ENCODE peak calls at places on chromosomes 4 and X, in seven cellular contexts. I is SJSA1, M is A549, V is fibroblast of lung, W is thoracic aorta, H is ovary, S is ascending aorta. U is an unnamed sample. For H3K4me1 and H3K9me3, the result is how much of the 10 kb centered on the place peaks cover.

GRCh38 chr4:86977621-86978184 is 42.9 kb downstream of the AFF1 start:
- DNase-seq in I (peak), M (peak), V (peak), W (no peak), H (no peak), S (no peak), U (no peak)

GRCh38 chr4:66571145-66571544 is 900.9 kb upstream of the EPHA5 start:
- DNase-seq in I (no peak), M (no peak), V (no peak), W (no peak), H (no peak), S (no peak), U (no peak)

GRCh38 chr4:107094332-107094731 is 58.2 kb upstream of the DKK2 start:
- DNase-seq in I (no peak), M (no peak), V (peak), W (no peak), H (no peak), S (no peak), U (no peak)

GRCh38 chrX:77446029-77446585 is 1.1 kb upstream of the FGF16 start:
- DNase-seq in I (no peak), M (no peak), V (no peak), W (no peak), H (no peak), S (no peak), U (peak)

GRCh38 chr4:5378002-5378401 is 326.7 kb downstream of the STK32B start:
- DNase-seq in I (no peak), M (no peak), V (no peak), W (no peak), H (no peak), S (no peak), U (no peak)

GRCh38 chrX:47613082-47613481 is 6.6 kb downstream of the SYN1 start:
- DNase-seq in I (no peak), M (no peak), V (no peak), W (no peak), H (no peak), S (no peak), U (no peak)

GRCh38 chr4:5572114-5572513 is 136.2 kb downstream of the EVC2 start:
- DNase-seq in I (no peak), M (no peak), V (peak), W (no peak), H (no peak), S (no peak), U (no peak)

GRCh38 chr4:75909331-75909844 is 7.1 kb upstream of the PPEF2 start:
- DNase-seq in I (no peak), M (no peak), V (no peak), W (no peak), H (no peak), S (no peak), U (no peak)

GRCh38 chr4:30721353-30722091 is 1.4 kb downstream of the PCDH7 start:
- DNase-seq in I (peak), M (peak), V (peak), W (no peak), H (peak), S (peak), U (no peak)

GRCh38 chrX:15686818-15687685 is 22.4 kb upstream of the CLTRN start:
- DNase-seq in I (peak), M (peak), V (peak), W (peak), H (no peak), S (peak), U (no peak)

GRCh38 chrX:47217121-47217851 is 1.2 kb upstream of the CDK16 start:
- DNase-seq in I (no peak), M (peak), V (peak), W (no peak), H (peak), S (no peak), U (peak)

GRCh38 chr4:124070688-124071484 is 641.6 kb downstream of the ANKRD50 start:
- DNase-seq in I (no peak), M (no peak), V (no peak), W (no peak), H (no peak), S (no peak), U (no peak)

GRCh38 chrX:96502507-96502906 is 182.1 kb upstream of the DIAPH2 start:
- DNase-seq in I (no peak), M (no peak), V (no peak), W (no peak), H (no peak), S (no peak), U (no peak)

GRCh38 chr4:125762537-125762936 is 447.8 kb downstream of the FAT4 start:
- DNase-seq in I (no peak), M (no peak), V (no peak), W (no peak), H (no peak), S (no peak), U (no peak)

GRCh38 chr4:56149601-56150000 is 200.9 kb downstream of the CEP135 start:
- DNase-seq in I (no peak), M (no peak), V (peak), W (no peak), H (no peak), S (no peak), U (no peak)

GRCh38 chr4:185744946-185745345 is 67.0 kb downstream of the SORBS2 start:
- DNase-seq in I (no peak), M (no peak), V (no peak), W (no peak), H (no peak), S (no peak), U (no peak)

GRCh38 chr4:921830-922331 is 10.2 kb downstream of the GAK start:
- DNase-seq in I (no peak), M (no peak), V (peak), W (no peak), H (peak), S (no peak), U (peak)

GRCh38 chr4:40969499-40969898 is 219.7 kb downstream of the NSUN7 start:
- DNase-seq in I (no peak), M (no peak), V (no peak), W (no peak), H (no peak), S (no peak), U (no peak)
- H3K4me1 ChIP-seq in I (under half), M (under half), V (under half), W (under half), H (under half), S (under half), U (under half)

GRCh38 chr4:11543710-11544109 is 115.0 kb upstream of the HS3ST1 start:
- DNase-seq in I (no peak), M (no peak), V (peak), W (no peak), H (no peak), S (no peak), U (no peak)
- H3K9me3 ChIP-seq in I (under half), M (under half), V (under half), W (under half), H (under half), S (under half), U (under half)

DNA sequence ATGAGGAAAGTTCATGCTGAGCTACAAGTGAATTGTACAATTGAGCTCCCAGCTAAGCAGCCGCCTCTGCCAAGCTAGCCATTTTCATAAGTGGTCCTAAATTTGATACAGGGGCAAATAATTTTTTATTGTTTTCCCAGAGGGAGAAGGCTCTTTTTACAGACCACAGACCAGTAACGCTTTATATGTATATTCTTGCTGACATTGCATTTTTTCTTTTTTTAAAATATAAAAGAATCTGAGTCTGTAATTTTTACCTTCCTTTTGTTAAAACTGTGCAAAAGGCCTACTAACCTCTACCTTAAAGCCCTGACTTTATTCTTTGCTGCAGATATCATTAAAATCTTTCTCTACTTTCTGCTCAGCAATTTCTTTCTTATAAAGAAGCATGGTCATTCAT is 501.2 kb upstream of the INTU start:
- DNase-seq in I (no peak), M (no peak), V (no peak), W (no peak), H (no peak), S (no peak), U (no peak)
- H3K4me3 ChIP-seq in I (no peak), M (no peak), V (no peak), W (no peak), H (no peak), S (no peak), U (no peak)

GRCh38 chr4:151689211-151689991 is 71.4 kb downstream of the GATB start:
- DNase-seq in I (no peak), M (no peak), V (no peak), W (no peak), H (no peak), S (no peak), U (no peak)

GRCh38 chr4:151691639-151692442 is 69.0 kb downstream of the GATB start:
- DNase-seq in I (no peak), M (no peak), V (no peak), W (no peak), H (no peak), S (no peak), U (no peak)

GRCh38 chr4:151690164-151690856 is 70.5 kb downstream of the GATB start:
- DNase-seq in I (no peak), M (no peak), V (peak), W (no peak), H (no peak), S (no peak), U (no peak)

GRCh38 chr4:151692443-151692782 is 68.4 kb downstream of the GATB start:
- DNase-seq in I (no peak), M (no peak), V (no peak), W (no peak), H (no peak), S (no peak), U (no peak)

DNA sequence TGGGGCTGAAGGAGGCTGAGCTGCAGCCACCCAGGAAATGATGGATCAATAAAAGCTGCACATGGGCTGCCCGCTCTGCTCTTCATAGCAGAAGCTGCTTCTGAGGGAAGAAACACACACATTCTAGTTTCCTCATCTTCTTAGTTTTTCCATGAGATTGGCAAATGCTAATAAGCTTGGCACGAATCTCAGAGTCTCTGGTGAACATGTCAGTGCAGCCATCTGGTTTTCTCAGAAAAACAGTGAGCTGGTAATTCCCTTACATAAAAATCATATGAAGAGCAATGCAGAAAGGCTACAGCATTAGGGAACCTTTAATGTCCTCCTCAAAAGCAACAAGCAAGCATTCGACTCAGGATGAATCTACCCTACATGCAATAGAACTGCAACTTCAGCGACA is 69.9 kb downstream of the GATB start:
- DNase-seq in I (no peak), M (no peak), V (peak), W (no peak), H (no peak), S (no peak), U (no peak)
- H3K4me1 ChIP-seq in I (under half), M (under half), V (under half), W (under half), H (under half), S (under half), U (under half)

GRCh38 chr4:38800366-38800765 is 4.2 kb downstream of the TLR1 start:
- DNase-seq in I (no peak), M (no peak), V (no peak), W (no peak), H (no peak), S (no peak), U (no peak)
- H3K9me3 ChIP-seq in I (under half), M (under half), V (under half), W (under half), H (under half), S (half or more), U (under half)

GRCh38 chrX:12867746-12868145 is 874 bp downstream of the TLR7 start:
- DNase-seq in I (no peak), M (no peak), V (no peak), W (no peak), H (no peak), S (no peak), U (no peak)

GRCh38 chrX:12865359-12865758 is 1.5 kb upstream of the TLR7 start:
- DNase-seq in I (no peak), M (no peak), V (no peak), W (no peak), H (no peak), S (no peak), U (no peak)

GRCh38 chrX:12868747-12869146 is 1.9 kb downstream of the TLR7 start:
- DNase-seq in I (no peak), M (no peak), V (no peak), W (no peak), H (no peak), S (no peak), U (no peak)

GRCh38 chrX:12871181-12871580 is 4.3 kb downstream of the TLR7 start:
- DNase-seq in I (no peak), M (no peak), V (no peak), W (no peak), H (no peak), S (no peak), U (no peak)

DNA sequence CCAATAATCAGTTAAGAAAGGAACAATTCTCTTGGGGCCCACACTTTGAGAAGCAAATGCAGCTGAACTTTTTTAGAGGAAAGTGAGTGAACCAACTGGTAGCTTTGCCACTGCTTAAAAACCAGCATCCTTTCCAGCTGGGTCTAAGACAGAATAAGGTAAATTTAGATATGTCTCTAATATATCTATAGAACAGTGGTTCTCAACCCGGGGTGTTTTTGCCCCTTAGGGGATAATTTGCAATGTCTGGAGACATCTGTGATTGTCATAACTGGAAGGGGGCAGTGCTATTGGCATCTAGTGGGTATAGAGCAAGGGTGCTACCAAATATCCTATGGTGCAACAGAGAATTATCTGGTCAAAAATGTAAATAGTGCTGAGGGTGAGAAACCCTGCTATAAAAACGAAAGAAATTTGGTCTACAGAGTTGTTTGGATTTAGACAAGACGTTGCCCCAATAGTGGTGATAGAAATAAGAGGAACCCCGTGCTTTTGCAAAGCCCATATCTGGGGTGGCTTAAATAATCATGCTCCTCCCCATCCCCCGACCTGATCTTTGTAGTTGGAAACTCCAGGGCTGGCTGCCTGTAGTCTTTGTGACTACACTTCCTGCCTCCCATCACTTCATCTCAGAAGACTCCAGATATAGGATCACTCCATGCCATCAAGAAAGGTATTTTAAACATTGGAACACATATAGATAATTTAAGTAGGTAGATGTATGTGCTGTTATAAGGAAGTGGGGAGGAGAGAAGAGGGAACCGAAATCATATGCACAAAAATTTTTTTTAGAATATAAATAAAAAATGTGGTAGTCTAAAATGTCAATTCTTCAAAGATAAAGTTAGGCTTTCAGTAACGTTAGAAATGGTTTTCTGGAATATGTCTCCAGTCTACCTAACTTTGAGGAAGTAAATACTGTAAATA is at the start of gene TLR7:
- DNase-seq in I (no peak), M (no peak), V (no peak), W (no peak), H (no peak), S (no peak), U (no peak)
- H3K4me3 ChIP-seq in I (no peak), M (no peak), V (no peak), W (no peak), H (no peak), S (no peak), U (no peak)

GRCh38 chr4:85700362-85700761 is 225.4 kb downstream of the ARHGAP24 start:
- DNase-seq in I (no peak), M (no peak), V (no peak), W (no peak), H (no peak), S (no peak), U (no peak)
- H3K4me1 ChIP-seq in I (under half), M (under half), V (under half), W (under half), H (under half), S (under half), U (under half)

DNA sequence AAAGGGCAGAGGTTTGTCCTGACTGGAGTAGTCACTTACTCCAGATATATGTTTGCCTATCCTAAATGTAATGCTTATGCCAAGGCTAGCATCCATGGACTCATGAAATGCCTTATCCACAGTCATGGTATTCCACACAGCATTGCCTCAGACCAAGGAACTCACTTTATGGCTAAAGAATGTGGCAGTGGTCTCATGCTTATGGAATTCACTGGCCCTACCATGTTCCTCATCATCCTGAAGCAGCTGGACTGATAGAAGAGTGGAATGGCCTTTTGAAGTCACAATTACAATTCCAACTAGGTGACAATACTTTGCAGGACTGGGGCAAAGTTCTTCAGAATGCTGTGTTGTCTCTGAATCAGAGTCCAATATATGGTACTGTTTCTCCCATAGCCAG is 1014.8 kb downstream of the RAPGEF2 start:
- DNase-seq in I (no peak), M (no peak), V (no peak), W (no peak), H (no peak), S (no peak), U (no peak)
- H3K9me3 ChIP-seq in I (under half), M (under half), V (under half), W (under half), H (under half), S (under half), U (under half)

U was measured in lower lobe of right lung.